ENCODE peak calls at places on chromosomes 1 and 21, in six cellular contexts. P is K562, N is H1, X is GM12892, C is GM12878, A is HepG2. H is an unnamed sample.

GRCh38 chr1:214747050-214747615 is 144.1 kb downstream of the CENPF start:
- DNase-seq in P (no peak), N (no peak), X (no peak), C (no peak), A (no peak), H (no peak)

GRCh38 chr1:10105484-10105883 is 72.7 kb downstream of the UBE4B start:
- DNase-seq in P (no peak), N (no peak), X (no peak), C (no peak), A (no peak), H (no peak)

GRCh38 chr1:18945401-18945849 is 11.1 kb downstream of the IFFO2 start:
- DNase-seq in P (no peak), N (no peak), X (no peak), C (no peak), A (no peak), H (no peak)

GRCh38 chr1:154342836-154343472 is 17.6 kb downstream of the ATP8B2 start:
- DNase-seq in P (no peak), N (no peak), X (no peak), C (no peak), A (no peak), H (no peak)

GRCh38 chr1:3453891-3454810 is at the start of gene ARHGEF16:
- DNase-seq in P (peak; percentile 92), N (peak; percentile 49), X (no peak), C (no peak), A (peak; percentile 72), H (no peak)

GRCh38 chr1:23444104-23444533 is 19.6 kb upstream of the TCEA3 start:
- DNase-seq in P (no peak), N (no peak), X (no peak), C (no peak), A (no peak), H (no peak)

GRCh38 chr1:195562074-195562473 is 1046.2 kb downstream of the KCNT2 start:
- DNase-seq in P (no peak), N (no peak), X (no peak), C (no peak), A (no peak), H (no peak)

GRCh38 chr1:110336300-110337039 is 2.7 kb upstream of the RBM15 start:
- DNase-seq in P (no peak), N (no peak), X (no peak), C (no peak), A (no peak), H (no peak)

GRCh38 chr1:93749894-93750301 is 68.3 kb upstream of the BCAR3 start:
- DNase-seq in P (no peak), N (peak; percentile 25), X (no peak), C (no peak), A (no peak), H (no peak)

GRCh38 chr21:31473685-31474345 is 129.8 kb upstream of the TIAM1 start:
- DNase-seq in P (no peak), N (no peak), X (no peak), C (no peak), A (no peak), H (no peak)

GRCh38 chr1:224582041-224582440 is 34.1 kb upstream of the CNIH3 start:
- DNase-seq in P (no peak), N (no peak), X (no peak), C (no peak), A (no peak), H (no peak)

GRCh38 chr21:37424987-37425386 is 58.4 kb downstream of the DYRK1A start:
- DNase-seq in P (no peak), N (no peak), X (no peak), C (no peak), A (no peak), H (no peak)

GRCh38 chr1:119929643-119930310 is 33.5 kb upstream of the ADAM30 start:
- DNase-seq in P (no peak), N (no peak), X (no peak), C (no peak), A (no peak), H (no peak)

GRCh38 chr1:226679853-226680516 is 59.1 kb downstream of the ITPKB start:
- DNase-seq in P (peak; percentile 77), N (peak; percentile 97), X (peak; percentile 56), C (no peak), A (no peak), H (peak; percentile 45)

GRCh38 chr1:59146651-59147358 is 150.1 kb upstream of the FGGY start:
- DNase-seq in P (no peak), N (no peak), X (peak; percentile 55), C (no peak), A (peak; percentile 3), H (peak; percentile 54)

GRCh38 chr1:176315519-176316220 is 108.6 kb upstream of the COP1 start:
- DNase-seq in P (no peak), N (no peak), X (no peak), C (peak; percentile 21), A (no peak), H (no peak)

GRCh38 chr1:205344010-205344808 is 12.5 kb downstream of the KLHDC8A start:
- DNase-seq in P (peak; percentile 71), N (no peak), X (no peak), C (no peak), A (peak; percentile 59), H (no peak)

GRCh38 chr1:116708255-116708900 is 40.8 kb upstream of the IGSF3 start:
- DNase-seq in P (no peak), N (no peak), X (no peak), C (no peak), A (no peak), H (no peak)

GRCh38 chr1:29671957-29672356 is 435.6 kb downstream of the PTPRU start:
- DNase-seq in P (no peak), N (no peak), X (no peak), C (no peak), A (no peak), H (no peak)

GRCh38 chr1:75791022-75791421 is 5.0 kb downstream of the RABGGTB start:
- DNase-seq in P (no peak), N (no peak), X (no peak), C (no peak), A (no peak), H (no peak)

GRCh38 chr1:83052865-83053264 is 946.1 kb downstream of the TTLL7 start:
- DNase-seq in P (no peak), N (no peak), X (no peak), C (no peak), A (no peak), H (no peak)

GRCh38 chr1:173258484-173259264 is 51.5 kb upstream of the TNFSF4 start:
- DNase-seq in P (no peak), N (no peak), X (no peak), C (no peak), A (no peak), H (no peak)

GRCh38 chr21:32516729-32517649 is 68.3 kb downstream of the TCP10L start:
- DNase-seq in P (no peak), N (no peak), X (no peak), C (no peak), A (no peak), H (no peak)

GRCh38 chr1:3533051-3534048 is 78.0 kb downstream of the MEGF6 start:
- DNase-seq in P (peak; percentile 41), N (no peak), X (no peak), C (no peak), A (peak; percentile 13), H (no peak)

GRCh38 chr1:23126801-23127200 is 41.9 kb downstream of the LUZP1 start:
- DNase-seq in P (no peak), N (no peak), X (no peak), C (no peak), A (no peak), H (no peak)

GRCh38 chr21:45414396-45415187 is 9.6 kb downstream of the COL18A1 start:
- DNase-seq in P (no peak), N (no peak), X (no peak), C (no peak), A (no peak), H (no peak)

GRCh38 chr1:178849932-178850331 is 20.9 kb downstream of the ANGPTL1 start:
- DNase-seq in P (no peak), N (no peak), X (no peak), C (no peak), A (no peak), H (no peak)
- TF ChIP-seq TAF1 in P (no peak), N (no peak), X (no peak), C (no peak), A (no peak), H (no peak)

DNA sequence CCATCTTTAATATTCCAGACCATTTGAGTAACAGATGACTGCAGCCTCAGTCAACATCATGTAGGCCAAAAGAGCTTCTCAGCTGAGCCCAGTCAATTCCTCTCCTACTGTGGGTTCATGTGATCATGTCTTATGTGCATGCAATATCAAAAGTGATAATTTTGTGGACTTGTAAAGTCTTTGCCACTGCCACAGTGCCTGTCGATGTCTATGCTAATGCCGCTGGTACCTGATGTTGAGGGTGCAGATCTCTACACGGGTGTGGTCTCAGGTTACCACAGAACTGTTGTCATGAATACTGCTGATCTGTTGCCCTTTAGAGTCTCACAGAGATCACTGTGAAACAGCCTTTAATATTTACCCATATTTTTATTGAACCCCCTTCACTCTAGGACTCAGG is 11.3 kb upstream of the C1orf141 start:
- DNase-seq in P (no peak), N (no peak), X (no peak), C (no peak), A (no peak), H (no peak)
- TF ChIP-seq POLR2A in P (no peak), N (no peak), X (no peak), C (no peak), A (no peak), H (no peak)

DNA sequence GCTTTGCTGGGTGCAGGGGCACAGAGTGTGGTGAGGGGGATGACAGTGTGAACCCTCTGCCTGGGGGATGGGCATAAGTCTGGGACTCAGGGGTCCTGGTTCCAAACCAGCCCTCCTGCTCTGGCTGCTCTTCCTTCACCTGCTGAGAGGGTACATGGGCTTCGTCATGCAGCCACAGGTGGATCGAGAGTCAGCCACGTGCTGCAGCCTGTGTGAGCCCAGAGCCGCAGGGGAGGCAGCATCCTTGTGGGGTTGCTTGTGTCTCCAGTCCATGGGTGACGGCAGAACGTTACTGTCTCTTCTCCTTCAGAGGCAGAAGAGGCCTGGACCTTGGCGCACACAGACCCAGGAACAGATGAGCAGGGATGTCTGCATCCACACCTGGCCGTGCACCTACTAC is 12.1 kb downstream of the SNAP47 start:
- DNase-seq in P (no peak), N (no peak), X (no peak), C (no peak), A (no peak), H (no peak)
- TF ChIP-seq TAF1 in P (no peak), N (no peak), X (no peak), C (no peak), A (no peak), H (no peak)

GRCh38 chr1:201154389-201155165 is at the start of gene TMEM9:
- DNase-seq in P (peak; percentile 99), N (peak; percentile 92), X (peak; percentile 97), C (peak; percentile 83), A (peak; percentile 87), H (peak; percentile 96)
- TF ChIP-seq POLR2A in P (peak; percentile 68), N (peak; percentile 67), X (no peak), C (no peak), A (peak; percentile 52), H (no peak)